ENCODE peak calls at places on chromosome 11, in four cellular contexts. G is activated T-cell treated with anti-CD3 and anti-CD28 coated beads for 1 hour, E is T-helper 17 cell, L is T-helper 9 cell. R is an unnamed sample.

GRCh38 chr11:9280655-9281301 is 15.6 kb upstream of the DENND5A start:
- DNase-seq in G (peak), E (no peak), L (peak), R (no peak)

GRCh38 chr11:57230316-57230715 is 6.7 kb downstream of the APLNR start:
- DNase-seq in G (no peak), E (no peak), L (no peak), R (no peak)

GRCh38 chr11:10051868-10052586 is 242.0 kb downstream of the SBF2 start:
- DNase-seq in G (no peak), E (no peak), L (no peak), R (no peak)

GRCh38 chr11:119144825-119145476 is 3.9 kb upstream of the ABCG4 start:
- DNase-seq in G (no peak), E (no peak), L (no peak), R (peak)

GRCh38 chr11:118625036-118625690 is 17.7 kb downstream of the PHLDB1 start:
- DNase-seq in G (no peak), E (no peak), L (no peak), R (no peak)

GRCh38 chr11:107011977-107012376 is 6.3 kb downstream of the GUCY1A2 start:
- DNase-seq in G (no peak), E (no peak), L (no peak), R (no peak)

GRCh38 chr11:118401880-118402590 is 629 bp downstream of the ATP5MG start:
- DNase-seq in G (no peak), E (no peak), L (no peak), R (no peak)

GRCh38 chr11:128290106-128290840 is 297.1 kb downstream of the ETS1 start:
- DNase-seq in G (peak), E (peak), L (peak), R (peak)

GRCh38 chr11:45180888-45181594 is 34.6 kb downstream of the PRDM11 start:
- DNase-seq in G (peak), E (no peak), L (peak), R (peak)

GRCh38 chr11:1206391-1207271 is 16.2 kb upstream of the MUC5B start:
- DNase-seq in G (no peak), E (peak), L (no peak), R (no peak)

GRCh38 chr11:68976563-68976962 is 4.2 kb downstream of the MRGPRD start:
- DNase-seq in G (no peak), E (no peak), L (no peak), R (no peak)

GRCh38 chr11:73186294-73186850 is 31.7 kb upstream of the P2RY2 start:
- DNase-seq in G (no peak), E (no peak), L (no peak), R (no peak)

R was measured in heart right ventricle.